ENCODE peak calls at places on chromosomes 4 and X, in four cellular contexts. L is SK-N-SH, X is caudate nucleus, V is body of pancreas. S is an unnamed sample.

GRCh38 chrX:103817502-103817901 is 14.6 kb downstream of the RAB9B start:
- DNase-seq in L (peak), X (no peak), V (no peak), S (peak)

GRCh38 chrX:53440101-53440500 is 5.9 kb upstream of the HSD17B10 start:
- DNase-seq in L (no peak), X (no peak), V (no peak), S (no peak)

GRCh38 chr4:24067781-24068193 is 177.9 kb upstream of the PPARGC1A start:
- DNase-seq in L (no peak), X (no peak), V (peak), S (peak)

GRCh38 chr4:152161676-152162330 is 374.1 kb downstream of the FBXW7 start:
- DNase-seq in L (no peak), X (no peak), V (no peak), S (no peak)

GRCh38 chr4:56752985-56753384 is 68.5 kb downstream of the SPINK2 start:
- DNase-seq in L (no peak), X (no peak), V (no peak), S (no peak)

GRCh38 chrX:14798805-14799397 is 74.0 kb downstream of the FANCB start:
- DNase-seq in L (no peak), X (no peak), V (no peak), S (no peak)

GRCh38 chr4:169033660-169034059 is 23.6 kb upstream of the CBR4 start:
- DNase-seq in L (peak), X (no peak), V (peak), S (peak)

GRCh38 chr4:180942367-180942916 is 1300.8 kb upstream of the TENM3 start:
- DNase-seq in L (no peak), X (no peak), V (no peak), S (no peak)

GRCh38 chr4:2977116-2978097 is 14.0 kb downstream of the GRK4 start:
- DNase-seq in L (no peak), X (no peak), V (no peak), S (peak)

GRCh38 chr4:47686294-47686872 is 151.5 kb downstream of the CORIN start:
- DNase-seq in L (peak), X (no peak), V (peak), S (peak)

GRCh38 chrX:56279869-56280268 is 47.7 kb downstream of the KLF8 start:
- DNase-seq in L (no peak), X (no peak), V (no peak), S (no peak)

GRCh38 chr4:154491731-154492249 is at the start of gene DCHS2:
- DNase-seq in L (peak), X (no peak), V (peak), S (peak)

GRCh38 chr4:10074767-10075105 is 41.9 kb downstream of the WDR1 start:
- DNase-seq in L (no peak), X (no peak), V (no peak), S (peak)

GRCh38 chrX:150763810-150764209 is 70.6 kb downstream of the MTMR1 start:
- DNase-seq in L (no peak), X (no peak), V (no peak), S (no peak)

GRCh38 chrX:22300130-22300529 is 27.4 kb downstream of the CBLL2 start:
- DNase-seq in L (peak), X (no peak), V (no peak), S (peak)

GRCh38 chr4:142036795-142037583 is 400.6 kb downstream of the IL15 start:
- DNase-seq in L (no peak), X (no peak), V (no peak), S (no peak)

GRCh38 chr4:159206427-159206871 is 103.6 kb downstream of the RAPGEF2 start:
- DNase-seq in L (no peak), X (no peak), V (no peak), S (no peak)

GRCh38 chr4:2671267-2671895 is 84.8 kb downstream of the TNIP2 start:
- DNase-seq in L (no peak), X (no peak), V (no peak), S (no peak)

GRCh38 chr4:16573181-16573580 is 325.3 kb downstream of the LDB2 start:
- DNase-seq in L (no peak), X (no peak), V (no peak), S (peak)

GRCh38 chrX:93673869-93674271 is at the start of gene FAM133A:
- DNase-seq in L (peak), X (no peak), V (no peak), S (peak)

GRCh38 chrX:6644411-6644810 is 109.5 kb upstream of the VCX3A start:
- DNase-seq in L (peak), X (no peak), V (no peak), S (no peak)

GRCh38 chr4:120685756-120686278 is 236.7 kb downstream of the PRDM5 start:
- DNase-seq in L (no peak), X (no peak), V (no peak), S (no peak)

GRCh38 chrX:1359477-1359873 is 22.9 kb downstream of the IL3RA start:
- DNase-seq in L (no peak), X (no peak), V (no peak), S (no peak)

GRCh38 chr4:52841707-52842456 is 20.2 kb upstream of the RASL11B start:
- DNase-seq in L (peak), X (peak), V (no peak), S (no peak)

GRCh38 chr4:27714073-27714472 is 853.4 kb downstream of the STIM2 start:
- DNase-seq in L (no peak), X (no peak), V (no peak), S (no peak)

GRCh38 chr4:79471309-79471708 is 63.3 kb upstream of the GK2 start:
- DNase-seq in L (no peak), X (no peak), V (no peak), S (no peak)

GRCh38 chr4:48205092-48205491 is 64.5 kb downstream of the TEC start:
- DNase-seq in L (no peak), X (no peak), V (no peak), S (peak)

GRCh38 chrX:48826876-48827653 is 752 bp downstream of the ERAS start:
- DNase-seq in L (peak), X (no peak), V (no peak), S (no peak)

GRCh38 chrX:124720532-124720931 is 374.2 kb downstream of the SH2D1A start:
- DNase-seq in L (no peak), X (no peak), V (no peak), S (no peak)

DNA sequence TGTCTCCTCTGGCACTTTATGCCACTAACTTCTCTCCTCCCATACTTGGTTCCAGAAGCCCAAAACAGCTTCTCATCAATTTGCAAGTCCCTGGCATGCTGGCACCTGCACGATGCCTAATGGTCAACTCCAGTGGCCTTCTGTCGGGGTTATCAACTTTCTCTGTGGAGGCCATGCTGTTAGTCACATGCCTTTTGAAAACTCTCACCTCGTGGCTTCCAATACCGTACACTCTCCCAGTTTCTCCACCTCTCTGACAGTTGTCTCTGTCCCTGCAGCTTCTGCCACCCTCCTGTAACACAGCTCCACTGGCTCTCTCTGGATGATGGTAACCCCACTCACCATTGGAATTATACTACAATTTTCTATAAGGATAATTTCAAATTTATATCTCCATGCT is 324.0 kb downstream of the NR3C2 start:
- DNase-seq in L (no peak), X (no peak), V (no peak), S (no peak)
- H3K27ac ChIP-seq in L (no peak), X (no peak), V (no peak), S (no peak)

GRCh38 chr4:153488719-153489384 is 22.7 kb downstream of the TMEM131L start:
- DNase-seq in L (no peak), X (peak), V (no peak), S (no peak)
- H3K27ac ChIP-seq in L (no peak), X (no peak), V (peak), S (no peak)

GRCh38 chr4:99404595-99405287 is 30.4 kb downstream of the ADH7 start:
- DNase-seq in L (no peak), X (no peak), V (no peak), S (no peak)
- H3K27ac ChIP-seq in L (no peak), X (no peak), V (no peak), S (no peak)

GRCh38 chr4:39464886-39465501 is 6.1 kb downstream of the LIAS start:
- DNase-seq in L (peak), X (no peak), V (no peak), S (peak)
- H3K27ac ChIP-seq in L (peak), X (no peak), V (no peak), S (peak)

GRCh38 chrX:50594788-50595187 is 124.2 kb upstream of the DGKK start:
- DNase-seq in L (no peak), X (no peak), V (no peak), S (no peak)
- H3K27ac ChIP-seq in L (no peak), X (no peak), V (no peak), S (no peak)

DNA sequence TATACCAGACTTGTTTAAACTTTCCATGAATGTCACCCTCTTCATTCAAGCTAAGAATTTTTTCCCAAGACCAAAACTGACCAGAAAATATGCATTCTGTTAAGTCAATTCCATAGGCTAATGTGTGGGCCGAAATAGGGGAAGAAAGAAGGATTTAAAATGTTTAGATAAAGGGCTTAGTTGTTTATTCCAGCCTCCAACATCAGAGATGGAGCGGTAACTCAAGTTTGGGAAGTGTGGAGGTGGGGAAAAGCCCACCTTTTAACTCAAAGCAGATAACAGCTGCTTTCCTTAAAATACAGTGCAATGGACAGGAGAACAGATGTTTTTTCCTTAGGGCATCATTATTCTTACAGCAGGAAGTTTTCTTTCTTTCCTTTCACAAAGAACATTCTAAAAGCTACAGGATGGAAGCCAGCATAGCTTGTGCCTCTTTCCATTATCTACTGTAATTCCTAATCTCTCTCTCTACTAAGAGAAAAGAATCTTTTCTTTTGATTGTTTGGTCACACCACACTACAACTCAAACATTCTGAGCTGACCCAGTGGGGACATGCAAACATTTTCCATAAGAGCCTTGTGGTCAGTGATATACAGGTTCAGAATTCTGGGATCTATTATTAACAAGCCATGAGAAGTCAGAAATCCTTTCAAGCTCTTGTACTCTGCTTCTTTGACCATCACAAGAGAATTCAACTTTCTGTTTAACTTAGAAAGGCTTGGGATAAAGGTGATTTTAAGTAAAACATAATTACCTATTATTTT is 101.6 kb downstream of the PDE5A start:
- DNase-seq in L (no peak), X (no peak), V (no peak), S (no peak)
- H3K27ac ChIP-seq in L (peak), X (no peak), V (no peak), S (peak)

GRCh38 chr4:143294710-143295109 is 42.0 kb upstream of the GAB1 start:
- DNase-seq in L (no peak), X (no peak), V (no peak), S (no peak)
- H3K27ac ChIP-seq in L (peak), X (no peak), V (no peak), S (no peak)

DNA sequence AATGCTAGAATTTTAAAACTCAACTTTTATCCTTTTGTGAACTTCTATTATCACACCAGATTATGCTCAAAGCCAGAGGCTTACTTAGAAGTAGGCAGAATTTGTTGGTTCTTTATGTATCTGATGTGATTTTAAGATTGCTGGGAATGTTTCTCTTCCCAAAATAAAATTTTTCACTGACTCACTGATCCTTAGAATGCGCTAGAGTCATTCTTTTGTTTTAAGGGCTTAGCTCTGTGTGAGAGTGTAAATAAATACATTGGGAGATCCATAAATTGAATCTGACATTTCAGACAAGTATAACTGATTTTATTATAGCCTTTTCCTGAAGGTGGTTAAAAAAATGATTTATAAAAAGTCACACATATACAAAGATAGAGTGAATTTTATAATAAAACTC is 101.3 kb downstream of the LARP1B start:
- DNase-seq in L (no peak), X (no peak), V (no peak), S (no peak)
- H3K27ac ChIP-seq in L (no peak), X (no peak), V (no peak), S (no peak)

GRCh38 chr4:106010761-106011160 is 115.5 kb downstream of the NPNT start:
- DNase-seq in L (no peak), X (no peak), V (no peak), S (no peak)
- H3K27ac ChIP-seq in L (no peak), X (no peak), V (no peak), S (no peak)